ENCODE peak calls at places on chromosomes 7 and 10, in seven cellular contexts. S is HepG2, X is HCT116, W is SK-N-SH, M is H1, A is K562, B is GM12878. P is an unnamed sample.

GRCh38 chr10:105597297-105597696 is 956.2 kb downstream of the SORCS3 start:
- DNase-seq in S (no peak), W (no peak), B (no peak), A (no peak), M (no peak), X (no peak), P (no peak)

GRCh38 chr10:86289577-86289868 is 77.1 kb downstream of the GRID1 start:
- DNase-seq in B (no peak), A (peak), M (no peak), X (no peak), W (peak), S (no peak), P (no peak)

GRCh38 chr10:30639946-30640786 is 10.6 kb upstream of the LYZL2 start:
- DNase-seq in A (peak), W (peak), S (peak), B (no peak), X (peak), M (no peak), P (peak)

GRCh38 chr10:77837248-77837924 is 89.2 kb downstream of the DLG5 start:
- DNase-seq in W (peak), X (no peak), B (peak), M (no peak), S (no peak), A (peak), P (peak)

GRCh38 chr7:142908921-142909870 is 23.7 kb upstream of the TRPV6 start:
- DNase-seq in W (peak), A (peak), B (no peak), M (no peak), X (peak), S (no peak), P (no peak)

GRCh38 chr10:1195828-1196227 is 139.6 kb downstream of the WDR37 start:
- DNase-seq in M (no peak), S (no peak), A (no peak), X (no peak), B (no peak), W (no peak), P (no peak)

GRCh38 chr7:103106336-103107070 is 31.6 kb downstream of the ARMC10 start:
- DNase-seq in B (no peak), A (no peak), S (peak), X (no peak), W (no peak), M (peak), P (no peak)

GRCh38 chr7:87886875-87887274 is 10.6 kb downstream of the DBF4 start:
- DNase-seq in M (no peak), B (no peak), A (no peak), S (peak), W (peak), X (peak), P (no peak)

GRCh38 chr7:159115601-159116501 is 28.8 kb downstream of the VIPR2 start:
- DNase-seq in X (no peak), B (no peak), M (no peak), W (no peak), A (no peak), S (no peak), P (no peak)

GRCh38 chr7:46220066-46220630 is 299.1 kb upstream of the IGFBP3 start:
- DNase-seq in S (no peak), A (no peak), M (no peak), X (no peak), B (no peak), W (no peak), P (peak)

GRCh38 chr10:25875555-25876165 is 58.4 kb upstream of the MYO3A start:
- DNase-seq in A (peak), S (peak), W (peak), M (peak), B (peak), X (peak), P (peak)

GRCh38 chr7:2399848-2400587 is 3.4 kb upstream of the CHST12 start:
- DNase-seq in X (no peak), A (no peak), M (no peak), B (no peak), W (peak), S (peak), P (no peak)

GRCh38 chr10:122208616-122209430 is 62.3 kb upstream of the BTBD16 start:
- DNase-seq in A (no peak), X (no peak), W (no peak), B (no peak), S (no peak), M (no peak), P (no peak)

GRCh38 chr7:129433823-129434171 is 435 bp upstream of the STRIP2 start:
- DNase-seq in M (no peak), X (peak), S (peak), W (peak), B (no peak), A (no peak), P (peak)

GRCh38 chr7:126700807-126701604 is 551.7 kb downstream of the GRM8 start:
- DNase-seq in A (peak), B (peak), M (peak), X (peak), S (peak), W (peak), P (no peak)

GRCh38 chr10:33160151-33160550 is 174.3 kb downstream of the NRP1 start:
- DNase-seq in W (no peak), M (peak), A (no peak), B (no peak), X (no peak), S (no peak), P (no peak)

GRCh38 chr10:113523071-113523470 is 29.8 kb upstream of the HABP2 start:
- DNase-seq in A (no peak), S (no peak), M (no peak), B (no peak), X (no peak), W (no peak), P (no peak)

GRCh38 chr7:134910968-134911367 is 75.3 kb upstream of the AGBL3 start:
- DNase-seq in S (no peak), W (no peak), X (no peak), A (no peak), B (no peak), M (no peak), P (no peak)

GRCh38 chr10:93032105-93032808 is 28.3 kb upstream of the CYP26C1 start:
- DNase-seq in B (no peak), X (no peak), M (no peak), W (no peak), A (no peak), S (peak), P (no peak)

GRCh38 chr10:127802532-127803055 is 65.6 kb downstream of the FOXI2 start:
- DNase-seq in X (no peak), W (no peak), M (no peak), A (no peak), S (no peak), B (no peak), P (no peak)

GRCh38 chr10:48779546-48780152 is 95.0 kb downstream of the WDFY4 start:
- DNase-seq in M (no peak), S (no peak), B (no peak), W (no peak), A (no peak), X (no peak), P (no peak)

GRCh38 chr10:117716896-117717295 is 174.3 kb downstream of the EMX2 start:
- DNase-seq in X (no peak), A (no peak), W (no peak), B (no peak), M (no peak), S (no peak), P (no peak)

GRCh38 chr7:134044682-134045081 is 82.5 kb upstream of the LRGUK start:
- DNase-seq in A (no peak), X (no peak), B (no peak), S (no peak), M (no peak), W (no peak), P (no peak)

GRCh38 chr7:101815826-101816488 is 1.5 kb upstream of the CUX1 start:
- DNase-seq in W (peak), B (no peak), A (peak), X (peak), M (peak), S (peak), P (peak)

GRCh38 chr10:7354330-7355047 is 56.3 kb downstream of the SFMBT2 start:
- DNase-seq in W (peak), M (no peak), S (no peak), A (no peak), X (no peak), B (no peak), P (no peak)

DNA sequence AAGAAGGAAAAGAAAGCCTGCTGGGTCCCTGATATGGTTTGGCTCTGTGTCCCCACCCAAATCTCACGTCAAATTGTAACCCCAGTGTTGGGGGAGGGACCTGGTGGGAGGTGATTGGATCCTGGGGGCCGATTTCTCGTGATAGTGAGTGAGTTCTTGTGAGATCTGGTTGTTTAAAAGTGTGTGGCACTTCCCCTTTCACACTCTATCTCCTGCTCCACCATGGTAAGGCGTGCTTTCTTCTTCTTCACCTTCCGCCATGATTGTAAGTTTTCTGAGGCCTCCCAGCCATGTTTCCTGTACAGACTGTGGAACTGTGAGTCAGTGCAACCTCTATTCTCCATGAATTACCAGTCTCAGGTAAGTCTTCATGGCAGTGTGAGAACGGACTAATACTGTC is 42.6 kb downstream of the INPP5A start:
- DNase-seq in B (no peak), S (no peak), M (no peak), A (no peak), W (no peak), X (no peak), P (no peak)
- TF ChIP-seq JUND in B (no peak), S (no peak), M (no peak), A (no peak), W (no peak), X (no peak), P (no peak)

GRCh38 chr10:47441973-47442750 is 41.8 kb downstream of the ANXA8 start:
- DNase-seq in M (no peak), X (no peak), B (no peak), W (no peak), S (no peak), A (no peak), P (no peak)
- TF ChIP-seq JUND in M (no peak), X (no peak), B (no peak), W (no peak), S (no peak), A (no peak), P (no peak)

GRCh38 chr7:29192811-29193210 is 1.8 kb upstream of the CHN2 start:
- DNase-seq in X (no peak), A (no peak), M (no peak), W (no peak), S (no peak), B (no peak), P (no peak)

GRCh38 chr7:29192284-29192683 is 2.3 kb upstream of the CHN2 start:
- DNase-seq in M (no peak), W (no peak), S (no peak), X (no peak), B (no peak), A (no peak), P (no peak)

GRCh38 chr7:29194206-29194593 is 375 bp upstream of the CHN2 start:
- DNase-seq in X (no peak), M (no peak), B (no peak), S (no peak), A (no peak), W (no peak), P (no peak)

GRCh38 chr7:29194594-29195417 is at the start of gene CHN2:
- DNase-seq in S (peak), A (no peak), B (no peak), M (no peak), X (no peak), W (peak), P (peak)

GRCh38 chr7:29193316-29194205 is 1.0 kb upstream of the CHN2 start:
- DNase-seq in B (no peak), M (no peak), W (no peak), S (no peak), A (no peak), X (no peak), P (no peak)
- TF ChIP-seq JUND in B (no peak), M (no peak), W (no peak), S (no peak), A (no peak), X (no peak), P (no peak)

GRCh38 chr7:113402005-113402404 is 283.7 kb upstream of the SMIM30 start:
- DNase-seq in A (no peak), M (no peak), B (no peak), S (no peak), X (no peak), W (peak), P (no peak)
- TF ChIP-seq JUND in A (no peak), M (no peak), B (no peak), S (no peak), X (no peak), W (no peak), P (no peak)

GRCh38 chr10:79376751-79377556 is 29.7 kb downstream of the PPIF start:
- DNase-seq in S (no peak), M (no peak), X (no peak), A (no peak), B (no peak), W (no peak), P (no peak)

GRCh38 chr10:79376078-79376628 is 28.9 kb downstream of the PPIF start:
- DNase-seq in X (no peak), B (no peak), M (no peak), S (no peak), A (no peak), W (no peak), P (no peak)

GRCh38 chr10:79374312-79375191 is 27.3 kb downstream of the PPIF start:
- DNase-seq in W (peak), M (peak), B (no peak), A (peak), X (peak), S (peak), P (peak)

GRCh38 chr10:79375321-79376077 is 28.2 kb downstream of the PPIF start:
- DNase-seq in X (no peak), W (no peak), S (peak), B (no peak), A (no peak), M (no peak), P (no peak)

GRCh38 chr10:79372871-79373270 is 25.6 kb downstream of the PPIF start:
- DNase-seq in W (no peak), A (no peak), S (no peak), B (no peak), X (no peak), M (no peak), P (no peak)
- TF ChIP-seq JUND in W (no peak), A (no peak), S (no peak), B (no peak), X (no peak), M (no peak), P (no peak)

GRCh38 chr7:35787925-35788324 is 12.9 kb upstream of the SEPTIN7 start:
- DNase-seq in A (no peak), S (no peak), X (no peak), B (no peak), W (no peak), M (no peak), P (no peak)

GRCh38 chr7:35792472-35793224 is 8.2 kb upstream of the SEPTIN7 start:
- DNase-seq in S (no peak), M (no peak), X (no peak), A (no peak), W (no peak), B (no peak), P (no peak)

GRCh38 chr7:35797311-35797710 is 3.5 kb upstream of the SEPTIN7 start:
- DNase-seq in A (no peak), W (no peak), B (no peak), S (no peak), X (no peak), M (no peak), P (no peak)

DNA sequence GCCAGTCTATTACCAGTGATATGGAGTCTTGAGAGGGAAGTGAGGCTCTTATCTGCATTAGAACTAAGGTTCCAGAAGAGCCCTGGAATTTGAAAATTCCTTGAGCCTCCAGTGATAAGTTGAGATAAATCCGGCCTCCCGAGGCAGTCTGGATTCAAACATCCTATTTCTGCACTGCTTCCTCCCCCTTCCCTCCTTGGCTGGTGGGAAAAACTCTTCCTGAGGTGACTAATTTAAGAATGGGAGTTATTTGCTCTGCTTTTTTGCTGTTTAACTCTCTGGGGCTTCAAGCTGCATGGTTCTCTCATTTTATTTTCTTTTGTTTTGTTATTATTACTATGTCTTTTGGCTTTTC is 7.7 kb upstream of the SEPTIN7 start:
- DNase-seq in X (no peak), M (no peak), S (no peak), B (no peak), A (no peak), W (no peak), P (no peak)
- TF ChIP-seq JUND in X (no peak), M (no peak), S (no peak), B (no peak), A (no peak), W (peak), P (no peak)

GRCh38 chr7:122689346-122690109 is 9.4 kb downstream of the RNF133 start:
- DNase-seq in A (no peak), W (no peak), B (no peak), M (no peak), X (no peak), S (peak), P (no peak)
- TF ChIP-seq JUND in A (no peak), W (no peak), B (no peak), M (no peak), X (no peak), S (no peak), P (no peak)

DNA sequence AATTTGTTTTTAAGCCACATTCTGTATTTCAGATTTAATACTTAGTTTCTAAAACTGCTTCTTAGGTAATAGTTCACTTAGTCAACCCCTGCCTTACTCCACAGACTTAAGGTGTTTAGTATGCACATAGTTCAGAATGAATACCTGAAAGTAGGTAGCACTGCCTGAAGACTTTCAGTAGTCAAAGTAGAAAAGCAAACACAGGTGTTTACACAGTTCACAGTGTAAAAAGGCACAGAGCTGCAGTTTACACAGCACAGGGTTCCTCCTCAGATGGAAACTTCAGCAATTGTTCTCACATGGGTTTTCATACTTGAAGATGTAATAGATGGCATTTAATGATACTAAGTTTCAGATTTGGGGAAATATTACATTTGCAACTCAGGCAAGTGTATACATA is 3.1 kb upstream of the PKD1L1 start:
- DNase-seq in S (peak), A (no peak), M (no peak), W (no peak), B (no peak), X (no peak), P (peak)
- TF ChIP-seq JUND in S (no peak), A (no peak), M (no peak), W (no peak), B (no peak), X (no peak), P (no peak)

DNA sequence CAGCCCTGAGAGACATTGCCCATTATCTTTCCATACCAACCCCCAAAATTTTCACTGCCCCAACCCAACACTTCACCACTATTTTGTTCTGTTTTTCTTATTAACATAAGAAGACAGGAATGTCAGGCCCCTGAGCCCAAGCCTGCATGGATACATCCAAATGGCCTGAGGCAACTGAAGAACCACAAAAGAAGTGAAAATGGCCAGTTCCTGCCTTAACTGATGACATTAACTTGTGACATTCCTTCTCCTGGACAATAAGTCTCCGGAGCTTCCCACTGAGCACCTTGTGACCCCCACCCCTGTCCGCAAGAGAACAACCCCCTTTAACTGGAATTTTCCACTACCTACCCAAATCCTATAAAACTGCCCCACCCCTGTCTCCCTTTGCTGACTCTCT is 1076.4 kb upstream of the GHITM start:
- DNase-seq in X (no peak), S (no peak), M (no peak), B (no peak), W (no peak), A (no peak), P (no peak)
- TF ChIP-seq JUND in X (no peak), S (no peak), M (no peak), B (no peak), W (no peak), A (no peak), P (no peak)

GRCh38 chr7:131122394-131122793 is 205.3 kb upstream of the MKLN1 start:
- DNase-seq in B (no peak), A (no peak), W (no peak), X (no peak), S (no peak), M (no peak), P (no peak)

GRCh38 chr7:131119381-131119780 is 208.3 kb upstream of the MKLN1 start:
- DNase-seq in A (no peak), X (no peak), B (no peak), M (no peak), W (no peak), S (no peak), P (no peak)

GRCh38 chr7:131124867-131125266 is 202.8 kb upstream of the MKLN1 start:
- DNase-seq in S (no peak), B (no peak), X (no peak), W (no peak), M (no peak), A (no peak), P (no peak)

GRCh38 chr7:131123991-131124629 is 203.6 kb upstream of the MKLN1 start:
- DNase-seq in X (no peak), W (no peak), M (no peak), A (no peak), S (no peak), B (peak), P (no peak)
- TF ChIP-seq JUND in X (no peak), W (no peak), M (no peak), A (no peak), S (no peak), B (no peak), P (no peak)

P was measured in T47D.